ENCODE peak calls at places on chromosomes 12 and 14, in nine cellular contexts. One of them, this sample, is unnamed.

GRCh38 chr12:1670815-1671268 is 20.0 kb upstream of the ADIPOR2 start:
- DNase-seq in activated T-cell treated with anti-CD3 and anti-CD28 coated beads for 1 hour: no peak
- DNase-seq in NCI-H345: no peak
- DNase-seq in fibroblast of pulmonary artery: no peak
- DNase-seq in NCI-H2171 treated with DMSO at 0.1 percent for 48 hours: peak
- DNase-seq in Right ventricle myocardium superior: no peak
- DNase-seq in neural crest cell: no peak
- DNase-seq in colonic mucosa: peak
- DNase-seq in HTR-8/SVneo: no peak
- DNase-seq in this sample: no peak

GRCh38 chr14:71331393-71331792 is 424.1 kb downstream of the PCNX1 start:
- DNase-seq in activated T-cell treated with anti-CD3 and anti-CD28 coated beads for 1 hour: no peak
- DNase-seq in NCI-H345: no peak
- DNase-seq in fibroblast of pulmonary artery: no peak
- DNase-seq in NCI-H2171 treated with DMSO at 0.1 percent for 48 hours: no peak
- DNase-seq in Right ventricle myocardium superior: no peak
- DNase-seq in neural crest cell: no peak
- DNase-seq in colonic mucosa: no peak
- DNase-seq in HTR-8/SVneo: no peak
- DNase-seq in this sample: no peak

GRCh38 chr12:124529595-124530276 is 37.7 kb downstream of the NCOR2 start:
- DNase-seq in activated T-cell treated with anti-CD3 and anti-CD28 coated beads for 1 hour: no peak
- DNase-seq in NCI-H345: no peak
- DNase-seq in fibroblast of pulmonary artery: no peak
- DNase-seq in NCI-H2171 treated with DMSO at 0.1 percent for 48 hours: no peak
- DNase-seq in Right ventricle myocardium superior: no peak
- DNase-seq in neural crest cell: no peak
- DNase-seq in colonic mucosa: no peak
- DNase-seq in HTR-8/SVneo: no peak
- DNase-seq in this sample: no peak

GRCh38 chr14:74867673-74868072 is 8.3 kb downstream of the PROX2 start:
- DNase-seq in activated T-cell treated with anti-CD3 and anti-CD28 coated beads for 1 hour: peak
- DNase-seq in NCI-H345: no peak
- DNase-seq in fibroblast of pulmonary artery: peak
- DNase-seq in NCI-H2171 treated with DMSO at 0.1 percent for 48 hours: peak
- DNase-seq in Right ventricle myocardium superior: peak
- DNase-seq in neural crest cell: no peak
- DNase-seq in colonic mucosa: no peak
- DNase-seq in HTR-8/SVneo: no peak
- DNase-seq in this sample: no peak

GRCh38 chr12:42886160-42886559 is 296.6 kb upstream of the PRICKLE1 start:
- DNase-seq in activated T-cell treated with anti-CD3 and anti-CD28 coated beads for 1 hour: no peak
- DNase-seq in NCI-H345: no peak
- DNase-seq in fibroblast of pulmonary artery: no peak
- DNase-seq in NCI-H2171 treated with DMSO at 0.1 percent for 48 hours: peak
- DNase-seq in Right ventricle myocardium superior: no peak
- DNase-seq in neural crest cell: no peak
- DNase-seq in colonic mucosa: no peak
- DNase-seq in HTR-8/SVneo: no peak
- DNase-seq in this sample: no peak

GRCh38 chr14:86035882-86036281 is 505.9 kb downstream of the FLRT2 start:
- DNase-seq in activated T-cell treated with anti-CD3 and anti-CD28 coated beads for 1 hour: no peak
- DNase-seq in NCI-H345: no peak
- DNase-seq in fibroblast of pulmonary artery: peak
- DNase-seq in NCI-H2171 treated with DMSO at 0.1 percent for 48 hours: no peak
- DNase-seq in Right ventricle myocardium superior: no peak
- DNase-seq in neural crest cell: no peak
- DNase-seq in colonic mucosa: no peak
- DNase-seq in HTR-8/SVneo: no peak
- DNase-seq in this sample: peak

GRCh38 chr12:91274886-91275285 is 92.3 kb upstream of the DCN start:
- DNase-seq in activated T-cell treated with anti-CD3 and anti-CD28 coated beads for 1 hour: no peak
- DNase-seq in NCI-H345: no peak
- DNase-seq in fibroblast of pulmonary artery: peak
- DNase-seq in NCI-H2171 treated with DMSO at 0.1 percent for 48 hours: peak
- DNase-seq in Right ventricle myocardium superior: no peak
- DNase-seq in neural crest cell: no peak
- DNase-seq in colonic mucosa: no peak
- DNase-seq in HTR-8/SVneo: no peak
- DNase-seq in this sample: no peak

GRCh38 chr12:6766651-6767300 is 613 bp downstream of the PTMS start:
- DNase-seq in activated T-cell treated with anti-CD3 and anti-CD28 coated beads for 1 hour: peak
- DNase-seq in NCI-H345: peak
- DNase-seq in fibroblast of pulmonary artery: peak
- DNase-seq in NCI-H2171 treated with DMSO at 0.1 percent for 48 hours: peak
- DNase-seq in Right ventricle myocardium superior: peak
- DNase-seq in neural crest cell: peak
- DNase-seq in colonic mucosa: peak
- DNase-seq in HTR-8/SVneo: peak
- DNase-seq in this sample: no peak

GRCh38 chr14:69037790-69038448 is 58.8 kb upstream of the ACTN1 start:
- DNase-seq in activated T-cell treated with anti-CD3 and anti-CD28 coated beads for 1 hour: no peak
- DNase-seq in NCI-H345: no peak
- DNase-seq in fibroblast of pulmonary artery: peak
- DNase-seq in NCI-H2171 treated with DMSO at 0.1 percent for 48 hours: no peak
- DNase-seq in Right ventricle myocardium superior: no peak
- DNase-seq in neural crest cell: no peak
- DNase-seq in colonic mucosa: no peak
- DNase-seq in HTR-8/SVneo: peak
- DNase-seq in this sample: no peak